ENCODE peak calls at places on chromosomes 13 and 19, in five cellular contexts. One of them, this sample, is unnamed.

GRCh38 chr19:50162988-50163387 is at the start of gene IZUMO2:
- DNase-seq in GM12878: no peak
- DNase-seq in HepG2: no peak
- DNase-seq in K562: peak; percentile 29
- DNase-seq in SK-N-SH: no peak
- DNase-seq in this sample: no peak

GRCh38 chr13:94967183-94968039 is 255.1 kb upstream of the SOX21 start:
- DNase-seq in GM12878: no peak
- DNase-seq in K562: peak; percentile 25
- DNase-seq in HepG2: no peak
- DNase-seq in SK-N-SH: peak; percentile 79
- DNase-seq in this sample: no peak

GRCh38 chr13:101127741-101128353 is 288.5 kb downstream of the NALCN start:
- DNase-seq in HepG2: peak; percentile 33
- DNase-seq in SK-N-SH: peak; percentile 53
- DNase-seq in K562: peak; percentile 27
- DNase-seq in GM12878: no peak
- DNase-seq in this sample: no peak

GRCh38 chr19:29715695-29716581 is 877 bp upstream of the C19orf12 start:
- DNase-seq in K562: no peak
- DNase-seq in GM12878: no peak
- DNase-seq in SK-N-SH: no peak
- DNase-seq in HepG2: peak; percentile 38
- DNase-seq in this sample: no peak

GRCh38 chr19:32373614-32374295 is 28.3 kb downstream of the ZNF507 start:
- DNase-seq in HepG2: peak; percentile 100
- DNase-seq in K562: peak; percentile 75
- DNase-seq in SK-N-SH: no peak
- DNase-seq in GM12878: no peak
- DNase-seq in this sample: no peak

GRCh38 chr13:28754698-28755545 is 36.2 kb upstream of the SLC46A3 start:
- DNase-seq in K562: peak; percentile 28
- DNase-seq in GM12878: no peak
- DNase-seq in HepG2: peak; percentile 11
- DNase-seq in SK-N-SH: peak; percentile 38
- DNase-seq in this sample: no peak

GRCh38 chr19:28290963-28291657 is 921.8 kb downstream of the UQCRFS1 start:
- DNase-seq in SK-N-SH: no peak
- DNase-seq in GM12878: no peak
- DNase-seq in K562: no peak
- DNase-seq in HepG2: no peak
- DNase-seq in this sample: peak; percentile 47

GRCh38 chr13:113928701-113929627 is 44.9 kb downstream of the C13orf46 start:
- DNase-seq in GM12878: no peak
- DNase-seq in SK-N-SH: peak; percentile 74
- DNase-seq in K562: no peak
- DNase-seq in HepG2: no peak
- DNase-seq in this sample: no peak

GRCh38 chr19:6613711-6614110 is 22.8 kb upstream of the CD70 start:
- DNase-seq in SK-N-SH: no peak
- DNase-seq in K562: no peak
- DNase-seq in HepG2: no peak
- DNase-seq in GM12878: no peak
- DNase-seq in this sample: no peak

GRCh38 chr13:109773276-109773675 is 13.1 kb downstream of the IRS2 start:
- DNase-seq in K562: peak; percentile 27
- DNase-seq in GM12878: no peak
- DNase-seq in SK-N-SH: no peak
- DNase-seq in HepG2: no peak
- DNase-seq in this sample: no peak

GRCh38 chr19:56252699-56253422 is 19.7 kb upstream of the EDDM13 start:
- DNase-seq in SK-N-SH: peak; percentile 74
- DNase-seq in HepG2: peak; percentile 35
- DNase-seq in GM12878: no peak
- DNase-seq in K562: peak; percentile 81
- DNase-seq in this sample: peak; percentile 73

GRCh38 chr13:91248249-91248648 is 99.2 kb upstream of the MIR17HG start:
- DNase-seq in K562: no peak
- DNase-seq in GM12878: no peak
- DNase-seq in HepG2: no peak
- DNase-seq in SK-N-SH: no peak
- DNase-seq in this sample: no peak

GRCh38 chr19:53012006-53012405 is 1.7 kb upstream of the ERVV-1 start:
- DNase-seq in GM12878: no peak
- DNase-seq in K562: no peak
- DNase-seq in SK-N-SH: no peak
- DNase-seq in HepG2: no peak
- DNase-seq in this sample: no peak

GRCh38 chr13:80931118-80931517 is 590.2 kb upstream of the SPRY2 start:
- DNase-seq in HepG2: no peak
- DNase-seq in SK-N-SH: no peak
- DNase-seq in K562: no peak
- DNase-seq in GM12878: no peak
- DNase-seq in this sample: no peak

GRCh38 chr19:4014541-4015491 is 7.3 kb downstream of the PIAS4 start:
- DNase-seq in HepG2: no peak
- DNase-seq in SK-N-SH: peak; percentile 70
- DNase-seq in K562: peak; percentile 36
- DNase-seq in GM12878: no peak
- DNase-seq in this sample: no peak

GRCh38 chr19:3296446-3296845 is 69.9 kb upstream of the NFIC start:
- DNase-seq in SK-N-SH: peak; percentile 39
- DNase-seq in HepG2: no peak
- DNase-seq in GM12878: no peak
- DNase-seq in K562: no peak
- DNase-seq in this sample: no peak

GRCh38 chr19:45472557-45473365 is 5.0 kb downstream of the FOSB start:
- DNase-seq in HepG2: no peak
- DNase-seq in SK-N-SH: no peak
- DNase-seq in K562: no peak
- DNase-seq in GM12878: no peak
- DNase-seq in this sample: no peak

GRCh38 chr13:97285221-97285955 is 63.3 kb downstream of the MBNL2 start:
- DNase-seq in HepG2: no peak
- DNase-seq in K562: no peak
- DNase-seq in GM12878: no peak
- DNase-seq in SK-N-SH: no peak
- DNase-seq in this sample: no peak

GRCh38 chr19:50669319-50670101 is 20.3 kb downstream of the C19orf81 start:
- DNase-seq in HepG2: no peak
- DNase-seq in SK-N-SH: peak; percentile 78
- DNase-seq in GM12878: no peak
- DNase-seq in K562: peak; percentile 68
- DNase-seq in this sample: peak; percentile 67

GRCh38 chr13:28707629-28708427 is 10.9 kb downstream of the SLC46A3 start:
- DNase-seq in GM12878: peak; percentile 94
- DNase-seq in K562: peak; percentile 17
- DNase-seq in SK-N-SH: no peak
- DNase-seq in HepG2: no peak
- DNase-seq in this sample: no peak

GRCh38 chr13:49649244-49649962 is 21.1 kb downstream of the ARL11 start:
- DNase-seq in K562: no peak
- DNase-seq in GM12878: no peak
- DNase-seq in SK-N-SH: no peak
- DNase-seq in HepG2: peak; percentile 33
- DNase-seq in this sample: no peak

GRCh38 chr13:65112123-65113075 is 2117.7 kb downstream of the PCDH9 start:
- DNase-seq in HepG2: no peak
- DNase-seq in SK-N-SH: no peak
- DNase-seq in GM12878: no peak
- DNase-seq in K562: no peak
- DNase-seq in this sample: no peak

GRCh38 chr13:84137292-84137691 is 255.0 kb upstream of the SLITRK1 start:
- DNase-seq in GM12878: peak; percentile 64
- DNase-seq in K562: no peak
- DNase-seq in HepG2: no peak
- DNase-seq in SK-N-SH: no peak
- DNase-seq in this sample: no peak
- TF ChIP-seq TAF1 in GM12878: no peak
- TF ChIP-seq TAF1 in K562: no peak
- TF ChIP-seq TAF1 in HepG2: no peak
- TF ChIP-seq TAF1 in SK-N-SH: no peak
- TF ChIP-seq TAF1 in this sample: no peak

GRCh38 chr13:33352023-33352422 is 66.5 kb upstream of the STARD13 start:
- DNase-seq in GM12878: no peak
- DNase-seq in SK-N-SH: peak; percentile 45
- DNase-seq in K562: no peak
- DNase-seq in HepG2: peak; percentile 7
- DNase-seq in this sample: no peak

GRCh38 chr13:33349314-33349995 is 63.9 kb upstream of the STARD13 start:
- DNase-seq in HepG2: no peak
- DNase-seq in SK-N-SH: no peak
- DNase-seq in GM12878: no peak
- DNase-seq in K562: no peak
- DNase-seq in this sample: no peak

GRCh38 chr13:33349996-33350826 is 64.7 kb upstream of the STARD13 start:
- DNase-seq in GM12878: no peak
- DNase-seq in SK-N-SH: peak; percentile 79
- DNase-seq in K562: no peak
- DNase-seq in HepG2: no peak
- DNase-seq in this sample: peak; percentile 60

GRCh38 chr13:33352520-33352919 is 67.0 kb upstream of the STARD13 start:
- DNase-seq in SK-N-SH: no peak
- DNase-seq in GM12878: no peak
- DNase-seq in K562: no peak
- DNase-seq in HepG2: no peak
- DNase-seq in this sample: no peak

GRCh38 chr13:33351324-33351723 is 65.8 kb upstream of the STARD13 start:
- DNase-seq in K562: no peak
- DNase-seq in SK-N-SH: no peak
- DNase-seq in GM12878: no peak
- DNase-seq in HepG2: no peak
- DNase-seq in this sample: no peak
- H3K4me2 ChIP-seq in K562: no peak overlapping the region
- H3K4me2 ChIP-seq in SK-N-SH: peak overlapping the region; percentile 83
- H3K4me2 ChIP-seq in GM12878: no peak overlapping the region
- H3K4me2 ChIP-seq in HepG2: no peak overlapping the region
- H3K4me2 ChIP-seq in this sample: no peak overlapping the region

DNA sequence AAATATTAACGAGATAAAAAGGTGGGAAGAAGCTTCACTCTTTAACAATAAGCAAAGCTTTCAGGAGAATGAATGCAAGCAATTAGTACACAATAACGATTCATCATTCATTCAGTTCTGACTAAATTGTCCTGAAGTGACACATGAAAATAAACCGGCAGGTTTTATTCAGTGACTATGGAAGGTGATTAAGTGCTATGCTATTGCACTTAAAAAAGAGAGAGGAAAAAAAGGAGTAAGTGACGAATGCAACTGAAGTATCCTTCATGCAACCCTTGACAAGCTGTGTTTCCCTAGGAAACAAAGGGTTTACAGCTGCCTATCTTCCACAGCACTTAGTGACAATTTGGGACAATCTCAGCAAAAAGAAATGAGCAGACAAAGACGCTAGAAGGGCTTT is 1.4 kb downstream of the LIG4 start:
- DNase-seq in HepG2: no peak
- DNase-seq in K562: no peak
- DNase-seq in GM12878: no peak
- DNase-seq in SK-N-SH: no peak
- DNase-seq in this sample: no peak
- H2AFZ ChIP-seq in HepG2: no peak overlapping the region
- H2AFZ ChIP-seq in K562: no peak overlapping the region
- H2AFZ ChIP-seq in GM12878: no peak overlapping the region
- H2AFZ ChIP-seq in SK-N-SH: no peak overlapping the region
- H2AFZ ChIP-seq in this sample: peak overlapping the region; percentile 100

GRCh38 chr13:51644649-51645048 is 60.4 kb downstream of the WDFY2 start:
- DNase-seq in GM12878: no peak
- DNase-seq in K562: no peak
- DNase-seq in HepG2: no peak
- DNase-seq in SK-N-SH: no peak
- DNase-seq in this sample: no peak
- TF ChIP-seq TAF1 in GM12878: no peak
- TF ChIP-seq TAF1 in K562: no peak
- TF ChIP-seq TAF1 in HepG2: no peak
- TF ChIP-seq TAF1 in SK-N-SH: no peak
- TF ChIP-seq TAF1 in this sample: no peak

GRCh38 chr19:1718382-1719315 is 34.7 kb upstream of the ONECUT3 start:
- DNase-seq in K562: no peak
- DNase-seq in SK-N-SH: peak; percentile 48
- DNase-seq in HepG2: no peak
- DNase-seq in GM12878: no peak
- DNase-seq in this sample: peak; percentile 56
- H3K4me2 ChIP-seq in K562: no peak overlapping the region
- H3K4me2 ChIP-seq in SK-N-SH: no peak overlapping the region
- H3K4me2 ChIP-seq in HepG2: no peak overlapping the region
- H3K4me2 ChIP-seq in GM12878: no peak overlapping the region
- H3K4me2 ChIP-seq in this sample: peak overlapping the region; percentile 86

GRCh38 chr19:19744641-19745040 is 11.7 kb upstream of the ZNF14 start:
- DNase-seq in HepG2: no peak
- DNase-seq in GM12878: no peak
- DNase-seq in SK-N-SH: no peak
- DNase-seq in K562: peak; percentile 4
- DNase-seq in this sample: no peak

GRCh38 chr19:19743176-19743575 is 10.3 kb upstream of the ZNF14 start:
- DNase-seq in GM12878: no peak
- DNase-seq in HepG2: no peak
- DNase-seq in SK-N-SH: peak; percentile 6
- DNase-seq in K562: no peak
- DNase-seq in this sample: no peak

GRCh38 chr19:19741184-19741583 is 8.3 kb upstream of the ZNF14 start:
- DNase-seq in K562: peak; percentile 8
- DNase-seq in HepG2: no peak
- DNase-seq in GM12878: no peak
- DNase-seq in SK-N-SH: no peak
- DNase-seq in this sample: no peak

GRCh38 chr19:19740755-19741154 is 7.8 kb upstream of the ZNF14 start:
- DNase-seq in GM12878: no peak
- DNase-seq in SK-N-SH: peak; percentile 8
- DNase-seq in HepG2: no peak
- DNase-seq in K562: no peak
- DNase-seq in this sample: no peak

GRCh38 chr19:19742773-19743172 is 9.9 kb upstream of the ZNF14 start:
- DNase-seq in GM12878: no peak
- DNase-seq in HepG2: no peak
- DNase-seq in K562: peak; percentile 2
- DNase-seq in SK-N-SH: peak; percentile 5
- DNase-seq in this sample: no peak
- H2AFZ ChIP-seq in GM12878: no peak overlapping the region
- H2AFZ ChIP-seq in HepG2: no peak overlapping the region
- H2AFZ ChIP-seq in K562: no peak overlapping the region
- H2AFZ ChIP-seq in SK-N-SH: no peak overlapping the region
- H2AFZ ChIP-seq in this sample: no peak overlapping the region

This sample was measured in H1.